ENCODE peak calls at places on chromosomes 6 and 20, in ten cellular contexts. L, S, O, I, V, J, F, E, X and D are unnamed samples.

GRCh38 chr20:3592931-3593330 is 70.3 kb downstream of the GFRA4 start:
- DNase-seq in E (no peak), X (no peak), I (no peak), V (no peak), F (no peak), J (no peak), S (no peak), L (no peak), O (no peak), D (no peak)

GRCh38 chr6:152750694-152751093 is at the start of gene VIP:
- DNase-seq in X (peak; percentile 35), E (peak; percentile 66), S (peak; percentile 82), I (peak; percentile 66), O (peak; percentile 20), L (peak; percentile 10), J (no peak), V (peak; percentile 66), F (peak; percentile 40), D (no peak)

GRCh38 chr6:139295906-139296305 is 4.1 kb upstream of the TXLNB start:
- DNase-seq in F (no peak), V (no peak), S (no peak), O (no peak), J (no peak), E (no peak), X (no peak), I (no peak), L (no peak), D (no peak)

GRCh38 chr20:62799459-62799858 is 3.2 kb downstream of the MRGBP start:
- DNase-seq in L (no peak), V (no peak), F (no peak), J (no peak), X (no peak), E (no peak), O (no peak), I (no peak), S (no peak), D (no peak)

GRCh38 chr20:2626853-2627541 is 25.4 kb upstream of the NOP56 start:
- DNase-seq in J (no peak), V (peak; percentile 81), F (peak; percentile 75), O (peak; percentile 96), L (no peak), S (no peak), E (peak; percentile 81), I (peak; percentile 97), X (peak; percentile 45), D (peak; percentile 7)

GRCh38 chr6:95186710-95187109 is 390.6 kb upstream of the MANEA start:
- DNase-seq in X (no peak), I (no peak), S (no peak), L (no peak), O (no peak), J (no peak), F (no peak), V (no peak), E (no peak), D (no peak)

GRCh38 chr6:33696538-33697518 is 14.7 kb downstream of the UQCC2 start:
- DNase-seq in L (peak; percentile 80), X (peak; percentile 79), J (no peak), S (no peak), I (peak; percentile 73), F (peak; percentile 33), E (peak; percentile 91), V (peak; percentile 68), O (peak; percentile 88), D (no peak)

GRCh38 chr20:34980543-34981213 is 25.0 kb downstream of the MYH7B start:
- DNase-seq in E (peak; percentile 16), V (no peak), S (peak; percentile 32), F (peak; percentile 14), J (no peak), I (no peak), X (no peak), O (peak; percentile 42), L (no peak), D (no peak)

GRCh38 chr6:105985098-105985815 is 100.9 kb upstream of the PRDM1 start:
- DNase-seq in X (no peak), V (no peak), I (peak; percentile 13), O (no peak), S (no peak), F (no peak), E (no peak), J (no peak), L (no peak), D (no peak)

DNA sequence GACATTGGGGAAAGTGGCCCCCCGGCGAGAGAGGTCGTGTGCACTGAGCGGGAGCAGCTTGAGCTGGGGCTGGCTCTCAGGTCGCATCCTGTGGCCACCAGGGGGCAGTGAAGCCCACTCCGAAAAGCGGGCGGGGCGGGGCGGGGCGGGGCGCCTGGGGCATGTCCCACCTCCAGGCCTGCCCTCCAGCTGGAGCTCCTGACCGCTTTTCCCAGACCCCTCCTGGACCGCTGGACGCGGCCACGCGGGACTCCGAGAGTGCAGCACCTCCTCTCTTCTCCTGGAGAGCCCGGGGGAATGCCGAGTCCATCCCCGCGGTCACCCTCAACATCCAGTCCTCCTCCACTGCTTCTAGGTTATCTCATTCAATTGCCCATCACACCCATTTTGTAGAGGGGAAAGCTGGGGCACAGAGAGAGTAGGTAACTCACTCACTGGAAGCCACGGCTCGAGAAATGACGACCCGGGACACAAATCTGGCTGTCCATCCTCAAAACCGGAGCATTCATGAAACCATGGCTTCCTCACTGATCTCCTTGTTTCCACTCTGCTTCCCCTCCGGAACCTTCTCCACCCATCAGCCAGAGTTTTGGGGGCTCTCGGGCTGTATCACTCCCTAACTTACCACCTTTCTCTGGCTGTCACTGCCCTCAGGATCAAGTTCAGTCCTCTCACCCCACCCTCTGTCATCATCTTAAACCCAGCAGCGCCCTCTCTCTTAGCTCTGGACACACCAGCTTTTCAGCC is 24.1 kb downstream of the COX4I2 start:
- DNase-seq in F (peak; percentile 68), S (peak; percentile 90), X (no peak), J (peak; percentile 88), V (peak; percentile 86), L (peak; percentile 83), E (peak; percentile 71), O (peak; percentile 89), I (peak; percentile 72), D (no peak)
- H3K4me3 ChIP-seq in F (peak overlapping the region; percentile 58), S (peak overlapping the region; percentile 34), X (peak overlapping the region; percentile 28), J (peak overlapping the region; percentile 62), V (peak overlapping the region; percentile 72), L (peak overlapping the region; percentile 53), E (peak overlapping the region; percentile 38), O (peak overlapping the region; percentile 43), I (peak overlapping the region; percentile 40), D (peak overlapping the region; percentile 34)

DNA sequence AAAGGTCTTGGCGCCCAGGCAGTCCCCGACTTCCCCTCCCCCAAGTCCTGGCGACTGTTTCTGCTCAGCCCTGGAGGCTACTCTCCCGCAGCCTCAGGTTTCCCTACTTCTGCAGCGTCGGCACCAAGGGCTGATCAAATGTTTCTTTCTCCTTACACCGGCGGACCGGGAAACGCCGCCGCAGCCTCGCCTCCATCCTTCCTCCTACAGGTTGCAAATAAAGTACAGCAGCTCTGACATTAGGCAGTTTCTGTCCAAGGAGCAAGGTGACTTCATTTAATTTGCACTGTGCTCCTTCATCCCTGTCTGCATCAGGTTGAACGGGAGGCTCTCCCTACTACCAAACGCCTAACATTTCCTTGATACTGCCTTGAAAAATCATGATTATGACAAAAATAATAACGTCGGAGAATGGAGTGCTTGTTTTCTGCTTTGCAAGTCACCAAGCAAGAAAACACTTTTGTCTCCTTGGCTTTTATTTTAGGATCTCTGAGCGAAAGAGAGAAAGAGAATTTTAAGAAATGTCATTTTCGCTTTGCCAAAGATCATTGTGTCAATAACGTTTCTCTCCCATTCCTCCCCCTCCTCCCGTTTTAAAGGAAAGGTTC is 1.0 kb downstream of the CLIC5 start:
- DNase-seq in J (no peak), L (no peak), I (no peak), S (peak; percentile 65), V (no peak), F (no peak), E (no peak), O (peak; percentile 14), X (no peak), D (no peak)
- H3K4me3 ChIP-seq in J (peak overlapping the region; percentile 56), L (no peak overlapping the region), I (peak overlapping the region; percentile 33), S (peak overlapping the region; percentile 66), V (no peak overlapping the region), F (no peak overlapping the region), E (no peak overlapping the region), O (no peak overlapping the region), X (peak overlapping the region; percentile 20), D (peak overlapping the region; percentile 24)

GRCh38 chr20:44209691-44210421 is 715 bp downstream of the OSER1 start:
- DNase-seq in I (peak; percentile 39), L (peak; percentile 34), X (no peak), J (peak; percentile 67), F (peak; percentile 22), O (peak; percentile 50), E (peak; percentile 36), S (peak; percentile 71), V (peak; percentile 56), D (no peak)

GRCh38 chr20:44206132-44206531 is 4.4 kb downstream of the OSER1 start:
- DNase-seq in O (no peak), I (no peak), F (no peak), S (no peak), E (no peak), J (no peak), X (no peak), L (no peak), V (no peak), D (no peak)

GRCh38 chr20:44208770-44209169 is 1.8 kb downstream of the OSER1 start:
- DNase-seq in F (peak; percentile 50), E (no peak), L (no peak), V (peak; percentile 61), S (no peak), X (no peak), O (no peak), J (no peak), I (peak; percentile 30), D (no peak)

GRCh38 chr20:44207066-44207723 is 3.4 kb downstream of the OSER1 start:
- DNase-seq in X (no peak), J (no peak), L (no peak), I (peak; percentile 35), V (no peak), O (no peak), F (no peak), E (no peak), S (no peak), D (no peak)

GRCh38 chr20:44208165-44208564 is 2.4 kb downstream of the OSER1 start:
- DNase-seq in S (no peak), F (no peak), J (no peak), I (no peak), O (no peak), L (peak; percentile 46), E (no peak), V (no peak), X (no peak), D (no peak)
- H3K4me3 ChIP-seq in S (peak overlapping the region; percentile 80), F (peak overlapping the region; percentile 90), J (peak overlapping the region; percentile 78), I (no peak overlapping the region), O (peak overlapping the region; percentile 88), L (peak overlapping the region; percentile 90), E (peak overlapping the region; percentile 95), V (peak overlapping the region; percentile 97), X (no peak overlapping the region), D (peak overlapping the region; percentile 79)

GRCh38 chr6:2509746-2510145 is 241.0 kb downstream of the MYLK4 start:
- DNase-seq in E (no peak), F (no peak), J (no peak), L (no peak), X (no peak), S (no peak), I (no peak), V (peak; percentile 64), O (peak; percentile 58), D (no peak)
- H3K4me3 ChIP-seq in E (no peak overlapping the region), F (no peak overlapping the region), J (no peak overlapping the region), L (no peak overlapping the region), X (no peak overlapping the region), S (no peak overlapping the region), I (no peak overlapping the region), V (peak overlapping the region; percentile 40), O (no peak overlapping the region), D (no peak overlapping the region)